ENCODE peak calls at places on chromosomes 7 and 10, in four cellular contexts. Z, F, N and O are unnamed samples.

GRCh38 chr7:115679976-115680375 is 350.6 kb downstream of the TFEC start:
- DNase-seq in Z (peak), F (no peak), N (peak), O (no peak)

GRCh38 chr10:79381804-79382221 is 34.5 kb downstream of the PPIF start:
- DNase-seq in Z (peak), F (no peak), N (peak), O (peak)

GRCh38 chr10:86963341-86963919 is 4.9 kb upstream of the ADIRF start:
- DNase-seq in Z (no peak), F (no peak), N (no peak), O (peak)

GRCh38 chr7:31955021-31955420 is 115.2 kb downstream of the PDE1C start:
- DNase-seq in Z (no peak), F (no peak), N (peak), O (no peak)

GRCh38 chr10:10432306-10433035 is 585.2 kb upstream of the CELF2 start:
- DNase-seq in Z (no peak), F (no peak), N (no peak), O (no peak)

GRCh38 chr7:26153246-26153822 is 1.3 kb downstream of the NFE2L3 start:
- DNase-seq in Z (no peak), F (no peak), N (no peak), O (no peak)

GRCh38 chr10:114103286-114103685 is 59.6 kb downstream of the ADRB1 start:
- DNase-seq in Z (peak), F (no peak), N (peak), O (no peak)

GRCh38 chr7:132557489-132558044 is 18.7 kb downstream of the PLXNA4 start:
- DNase-seq in Z (no peak), F (no peak), N (peak), O (no peak)

GRCh38 chr7:5549096-5549896 is 125.7 kb upstream of the TNRC18 start:
- DNase-seq in Z (no peak), F (no peak), N (peak), O (peak)

GRCh38 chr7:2241580-2242540 is at the start of the genes MRM2 and NUDT1:
- DNase-seq in Z (peak), F (peak), N (peak), O (peak)

GRCh38 chr7:33816106-33816505 is 89.2 kb upstream of the BMPER start:
- DNase-seq in Z (no peak), F (no peak), N (no peak), O (no peak)

GRCh38 chr10:126975221-126975620 is 70.0 kb downstream of the DOCK1 start:
- DNase-seq in Z (no peak), F (no peak), N (no peak), O (no peak)

GRCh38 chr7:53811555-53812079 is 730.6 kb upstream of the VSTM2A start:
- DNase-seq in Z (peak), F (no peak), N (no peak), O (no peak)

GRCh38 chr10:5744849-5745248 is 60.2 kb downstream of the TASOR2 start:
- DNase-seq in Z (no peak), F (no peak), N (no peak), O (no peak)

GRCh38 chr10:116080553-116080952 is 192.5 kb downstream of the GFRA1 start:
- DNase-seq in Z (no peak), F (no peak), N (peak), O (no peak)

GRCh38 chr7:29563590-29564454 is at the start of gene PRR15:
- DNase-seq in Z (peak), F (no peak), N (peak), O (peak)

GRCh38 chr7:100686822-100687211 is 7.2 kb downstream of the GIGYF1 start:
- DNase-seq in Z (no peak), F (no peak), N (no peak), O (no peak)

GRCh38 chr10:47381427-47382379 is 2.4 kb downstream of the ZNF488 start:
- DNase-seq in Z (no peak), F (no peak), N (no peak), O (peak)

GRCh38 chr7:17548014-17548653 is 249.7 kb downstream of the AHR start:
- DNase-seq in Z (no peak), F (no peak), N (no peak), O (no peak)
- TF ChIP-seq CTCF in Z (no peak), F (no peak), N (no peak), O (no peak)

DNA sequence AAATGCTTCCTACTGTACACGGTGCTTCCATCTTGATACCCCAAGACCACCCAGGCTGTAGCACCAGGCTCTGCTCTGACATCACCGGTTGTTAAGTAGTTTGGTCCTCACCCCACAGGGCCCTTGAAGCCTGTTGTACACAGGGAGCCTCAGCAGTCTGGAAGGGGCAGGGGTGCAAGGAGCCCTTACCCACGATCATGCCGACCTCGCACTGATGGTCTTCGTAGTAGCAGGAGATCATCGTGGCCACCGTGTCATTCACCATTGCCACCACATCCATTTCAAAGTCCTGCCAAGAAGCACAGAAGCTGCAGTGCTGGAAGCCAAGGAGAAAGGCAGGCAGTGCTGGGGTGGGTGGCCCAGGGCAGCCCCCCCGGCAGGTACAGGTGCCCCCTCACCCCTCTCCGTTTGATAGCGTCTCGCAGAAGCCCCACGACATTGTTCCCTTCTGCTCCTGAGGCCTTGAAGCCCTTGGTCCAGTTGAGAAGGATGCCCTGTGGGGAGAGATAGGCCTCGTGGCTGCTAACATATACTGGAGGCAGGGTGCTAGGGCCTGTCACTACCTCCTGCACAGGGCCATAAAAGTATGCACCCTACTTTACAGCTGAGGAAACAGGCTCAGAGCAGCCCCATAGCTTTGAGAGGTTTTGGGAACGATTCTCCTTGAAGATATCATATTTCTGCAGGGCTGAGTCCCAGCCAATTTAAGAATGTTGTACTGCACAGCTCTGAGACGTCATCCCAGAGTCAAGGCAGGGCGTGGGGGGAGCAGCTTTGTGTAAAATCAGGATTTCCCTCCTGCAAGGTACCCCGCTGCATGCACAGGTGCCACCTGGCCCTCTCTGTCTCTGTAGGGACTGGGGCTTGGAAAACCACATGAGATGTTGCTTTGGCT is 8.7 kb upstream of the MYL7 start:
- DNase-seq in Z (no peak), F (no peak), N (no peak), O (peak)
- TF ChIP-seq POLR2A in Z (no peak), F (no peak), N (no peak), O (no peak)

DNA sequence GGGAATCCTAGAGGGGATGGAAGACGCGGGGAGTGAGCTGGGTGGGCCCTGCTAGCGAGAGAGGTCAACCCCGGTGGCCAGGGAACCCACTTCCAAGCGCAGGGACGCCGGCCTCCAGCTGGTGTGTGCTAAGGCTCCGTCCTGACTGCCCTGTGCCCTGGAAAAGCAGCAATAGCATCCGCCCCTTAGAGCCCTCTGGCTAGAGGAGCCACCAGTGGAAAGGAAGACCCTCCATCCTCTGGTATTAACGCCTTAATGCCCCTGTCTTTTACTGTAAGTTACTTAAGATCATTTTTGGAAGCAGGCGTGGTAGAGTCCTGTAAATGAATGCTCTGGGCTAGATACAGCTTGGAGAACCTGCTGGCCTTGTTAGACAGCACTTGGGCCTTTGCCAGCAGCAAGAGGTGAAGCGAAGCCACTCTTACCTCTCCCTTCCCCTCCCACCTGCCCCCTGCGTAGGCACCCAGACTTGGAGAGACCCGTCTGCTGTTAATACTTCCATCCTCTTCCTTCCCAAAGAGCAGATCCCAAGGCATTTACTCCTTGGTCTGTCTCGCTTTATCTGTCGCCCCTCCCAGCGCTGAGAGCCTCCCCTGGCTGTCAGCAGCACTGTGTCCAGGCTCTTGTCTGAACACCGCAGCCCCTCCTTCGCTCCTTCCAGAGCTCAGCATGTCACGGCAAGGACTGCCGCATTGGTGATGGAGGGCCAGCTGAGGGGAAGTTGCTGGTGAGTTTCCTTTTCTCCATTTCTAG is 4.6 kb downstream of the REPIN1 start:
- DNase-seq in Z (peak), F (no peak), N (no peak), O (no peak)
- TF ChIP-seq CTCF in Z (no peak), F (no peak), N (no peak), O (no peak)

DNA sequence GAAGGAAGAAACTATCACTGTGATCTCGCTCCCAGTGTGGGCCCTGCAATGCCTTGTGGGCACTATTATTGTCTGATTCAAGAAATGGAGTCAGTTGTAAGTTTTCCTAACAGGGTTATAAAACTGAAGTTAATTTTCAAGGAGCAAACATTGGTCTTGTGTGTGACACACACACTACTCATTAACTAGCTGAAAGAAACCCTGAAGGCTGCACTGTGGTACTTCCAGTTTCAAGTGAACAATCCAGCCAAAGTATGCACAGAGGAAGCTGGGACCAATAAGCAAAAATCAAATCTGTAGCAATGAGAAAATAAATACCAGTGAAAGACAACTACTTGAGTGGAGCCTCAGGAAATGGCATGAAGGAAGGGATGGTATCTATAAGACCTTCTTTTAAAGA is 506.6 kb upstream of the POT1 start:
- DNase-seq in Z (no peak), F (no peak), N (no peak), O (no peak)
- TF ChIP-seq POLR2A in Z (no peak), F (no peak), N (no peak), O (no peak)